ENCODE peak calls at places on chromosomes 1 and 21, in four cellular contexts. U is A549, M is IMR-90, V is GM12878. L is an unnamed sample.

GRCh38 chr1:45785583-45785982 is 17.8 kb upstream of the MAST2 start:
- DNase-seq in U (no peak), M (no peak), V (peak), L (no peak)

GRCh38 chr1:41707793-41708192 is 210.9 kb downstream of the HIVEP3 start:
- DNase-seq in U (no peak), M (no peak), V (no peak), L (no peak)

GRCh38 chr1:68213843-68214242 is 18.5 kb downstream of the WLS start:
- DNase-seq in U (no peak), M (peak), V (no peak), L (no peak)

GRCh38 chr1:168637350-168637991 is 61.1 kb downstream of the XCL1 start:
- DNase-seq in U (no peak), M (peak), V (no peak), L (peak)

GRCh38 chr1:8360493-8361197 is 42.7 kb downstream of the SLC45A1 start:
- DNase-seq in U (no peak), M (no peak), V (no peak), L (no peak)

GRCh38 chr1:53352576-53352975 is 24.7 kb upstream of the LRP8 start:
- DNase-seq in U (no peak), M (no peak), V (no peak), L (no peak)

GRCh38 chr1:211036701-211037494 is 97.0 kb downstream of the KCNH1 start:
- DNase-seq in U (peak), M (peak), V (no peak), L (peak)

GRCh38 chr1:43123031-43123430 is 49.1 kb downstream of the EBNA1BP2 start:
- DNase-seq in U (no peak), M (no peak), V (no peak), L (no peak)

GRCh38 chr1:167332503-167332902 is 111.8 kb downstream of the POU2F1 start:
- DNase-seq in U (no peak), M (peak), V (no peak), L (peak)

GRCh38 chr1:13766906-13767564 is 67.0 kb downstream of the PRDM2 start:
- DNase-seq in U (no peak), M (peak), V (no peak), L (no peak)

GRCh38 chr1:4305526-4306301 is 348.7 kb upstream of the AJAP1 start:
- DNase-seq in U (no peak), M (no peak), V (no peak), L (no peak)
- TF ChIP-seq ELK1 in U (no peak), M (no peak), V (no peak), L (no peak)

GRCh38 chr1:170307426-170307825 is 161.7 kb downstream of the NTMT2 start:
- DNase-seq in U (no peak), M (peak), V (no peak), L (no peak)

GRCh38 chr1:170310931-170311330 is 165.2 kb downstream of the NTMT2 start:
- DNase-seq in U (no peak), M (no peak), V (no peak), L (no peak)

GRCh38 chr1:170306948-170307347 is 161.2 kb downstream of the NTMT2 start:
- DNase-seq in U (no peak), M (no peak), V (no peak), L (no peak)

GRCh38 chr1:170310014-170310405 is 164.3 kb downstream of the NTMT2 start:
- DNase-seq in U (no peak), M (no peak), V (no peak), L (no peak)

GRCh38 chr1:170309389-170310013 is 163.7 kb downstream of the NTMT2 start:
- DNase-seq in U (no peak), M (peak), V (no peak), L (no peak)
- TF ChIP-seq ELK1 in U (no peak), M (no peak), V (no peak), L (no peak)

DNA sequence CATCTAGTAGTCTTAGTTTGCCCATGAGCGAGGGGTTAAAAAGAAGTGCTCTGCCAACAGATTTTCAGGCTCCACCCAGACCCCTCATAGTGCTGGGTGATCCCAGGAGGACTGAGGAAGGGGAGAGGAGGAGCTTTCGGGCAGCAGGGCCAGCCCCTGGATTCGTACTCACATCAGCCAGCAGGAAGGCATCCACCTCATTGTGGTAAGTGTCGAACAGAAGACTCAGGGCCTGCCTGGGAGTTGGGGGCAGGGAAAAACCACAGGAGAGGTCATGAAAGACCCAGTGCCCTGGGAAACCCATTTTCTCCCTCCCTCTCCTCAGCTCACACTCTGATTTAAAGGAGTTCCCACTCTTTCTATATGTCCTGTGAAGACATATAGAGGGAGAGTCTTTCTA is 34.9 kb downstream of the PIK3C2B start:
- DNase-seq in U (no peak), M (no peak), V (no peak), L (no peak)
- TF ChIP-seq ELK1 in U (no peak), M (no peak), V (no peak), L (no peak)

GRCh38 chr1:96927125-96927524 is 205.5 kb downstream of the PTBP2 start:
- DNase-seq in U (no peak), M (peak), V (no peak), L (no peak)
- TF ChIP-seq ELK1 in U (no peak), M (no peak), V (no peak), L (no peak)

DNA sequence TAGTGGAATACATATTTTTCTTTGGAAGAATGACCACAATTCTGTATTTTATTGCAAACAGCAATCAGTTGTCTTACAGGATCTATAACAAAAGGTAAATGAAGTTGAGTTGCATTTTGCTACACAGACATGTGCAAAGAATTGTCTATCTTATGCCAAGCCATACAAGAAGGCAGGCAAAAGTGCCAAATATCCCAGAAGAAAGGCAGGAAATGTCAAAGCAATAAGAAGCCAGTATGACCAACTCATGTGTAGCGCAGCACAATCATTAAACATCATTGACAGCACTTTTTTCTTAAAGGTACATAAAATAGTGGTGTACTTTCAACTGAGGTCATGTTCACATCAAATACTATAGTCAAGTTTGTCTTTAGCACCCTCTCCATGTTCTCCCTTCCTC is 42.7 kb downstream of the NIBAN1 start:
- DNase-seq in U (no peak), M (no peak), V (no peak), L (no peak)
- TF ChIP-seq ELK1 in U (no peak), M (no peak), V (no peak), L (no peak)

GRCh38 chr1:6774381-6774780 is 10.9 kb upstream of the CAMTA1 start:
- DNase-seq in U (no peak), M (no peak), V (no peak), L (no peak)

GRCh38 chr1:6775644-6776043 is 9.6 kb upstream of the CAMTA1 start:
- DNase-seq in U (no peak), M (no peak), V (no peak), L (no peak)

GRCh38 chr1:6771568-6771825 is 13.8 kb upstream of the CAMTA1 start:
- DNase-seq in U (no peak), M (no peak), V (no peak), L (no peak)

GRCh38 chr1:6776389-6776788 is 8.9 kb upstream of the CAMTA1 start:
- DNase-seq in U (no peak), M (no peak), V (no peak), L (no peak)

DNA sequence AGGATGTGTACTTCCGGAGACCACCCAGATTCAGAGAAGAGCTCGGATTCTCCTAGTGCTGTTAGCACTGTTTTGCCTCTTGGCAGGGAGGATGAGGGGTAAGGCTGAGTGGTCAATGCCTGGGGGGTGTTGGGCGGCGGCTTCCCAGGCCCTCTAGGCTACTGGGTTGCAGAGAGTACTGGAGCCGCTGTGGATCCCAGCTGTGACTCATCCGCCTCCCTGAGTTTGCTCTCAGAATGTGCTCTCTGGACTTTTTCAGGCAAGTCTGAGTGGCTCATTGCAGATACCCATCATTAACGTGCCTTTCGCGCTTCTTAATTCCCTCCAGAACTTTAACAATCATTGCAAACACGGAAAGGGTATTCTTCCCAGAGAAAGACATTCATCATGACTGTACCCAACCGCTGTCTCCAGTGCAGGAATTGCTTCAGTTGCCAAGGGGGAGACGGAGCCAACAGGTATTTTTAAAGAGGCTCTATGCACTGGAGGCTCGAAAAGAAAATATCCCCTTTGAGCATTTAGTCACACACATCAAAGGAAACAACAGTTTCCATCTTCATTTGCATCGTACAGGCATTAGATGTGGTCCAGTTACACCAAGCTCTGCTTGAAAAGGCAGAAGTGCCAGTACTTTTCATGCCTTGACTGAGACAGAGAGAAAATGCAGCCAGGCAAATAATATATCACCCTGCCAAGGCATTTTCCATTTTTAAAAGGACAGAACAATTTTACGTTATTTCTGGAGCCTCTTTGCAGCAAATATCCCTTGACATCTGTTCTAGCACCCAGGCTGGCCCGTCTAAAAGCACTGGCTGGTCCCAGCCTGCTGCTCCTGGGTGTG is 14.3 kb upstream of the CAMTA1 start:
- DNase-seq in U (no peak), M (peak), V (no peak), L (no peak)
- TF ChIP-seq ELK1 in U (no peak), M (no peak), V (no peak), L (no peak)

GRCh38 chr1:16023050-16023653 is 1.3 kb downstream of the CLCNKA start:
- DNase-seq in U (no peak), M (no peak), V (no peak), L (no peak)

GRCh38 chr1:16028237-16029002 is 6.6 kb downstream of the CLCNKA start:
- DNase-seq in U (no peak), M (no peak), V (no peak), L (no peak)

GRCh38 chr1:16022393-16022792 is 557 bp downstream of the CLCNKA start:
- DNase-seq in U (no peak), M (no peak), V (no peak), L (no peak)

GRCh38 chr1:16029288-16029687 is 7.5 kb downstream of the CLCNKA start:
- DNase-seq in U (no peak), M (no peak), V (no peak), L (no peak)

DNA sequence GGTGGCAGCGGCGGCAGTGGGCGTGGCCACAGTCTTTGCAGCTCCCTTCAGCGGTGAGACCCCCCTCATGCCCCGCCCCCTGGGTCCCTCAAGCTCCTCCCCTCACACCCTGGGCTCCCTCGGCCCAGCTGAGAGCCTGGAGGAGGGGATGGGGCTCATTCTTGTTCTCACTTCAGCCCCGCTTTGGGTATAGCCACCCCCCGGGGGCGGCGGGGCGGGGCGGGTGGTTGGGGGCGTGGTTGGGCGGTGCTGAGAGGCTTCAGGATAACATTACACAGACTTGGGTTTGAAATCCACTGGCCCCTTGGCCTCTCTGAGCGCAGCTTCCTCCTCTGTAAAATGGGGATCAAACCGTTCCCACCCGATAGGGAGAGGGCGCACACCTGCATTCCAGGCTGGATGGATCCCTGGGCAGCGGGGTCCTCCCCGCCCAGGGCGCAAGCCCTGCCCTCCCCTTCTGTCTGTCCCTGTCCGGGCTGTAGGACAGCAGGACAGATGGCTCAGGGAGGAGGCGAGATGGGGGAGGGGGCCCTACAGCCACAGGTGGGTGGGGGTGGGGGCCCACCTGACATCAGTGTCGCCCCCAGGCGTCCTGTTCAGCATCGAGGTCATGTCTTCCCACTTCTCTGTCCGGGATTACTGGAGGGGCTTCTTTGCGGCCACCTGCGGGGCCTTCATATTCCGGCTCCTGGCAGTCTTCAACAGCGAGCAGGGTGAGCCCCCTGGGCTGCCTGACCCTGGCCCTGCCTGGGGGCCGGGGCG is 5.1 kb downstream of the CLCNKA start:
- DNase-seq in U (no peak), M (no peak), V (no peak), L (peak)
- TF ChIP-seq ELK1 in U (no peak), M (no peak), V (no peak), L (no peak)

GRCh38 chr21:14957836-14958235 is 107.0 kb downstream of the NRIP1 start:
- DNase-seq in U (no peak), M (peak), V (no peak), L (no peak)
- TF ChIP-seq ELK1 in U (no peak), M (no peak), V (no peak), L (no peak)

L was measured in K562.